ENCODE peak calls at places on chromosomes 4 and X, in eight cellular contexts. N, B, K, J, M, R, S and P are unnamed samples.

GRCh38 chr4:7331682-7332000 is 103.1 kb downstream of the PSAPL1 start:
- DNase-seq in N (no peak), B (no peak), K (no peak), J (no peak), M (no peak), R (no peak), S (no peak), P (no peak)

GRCh38 chr4:52841707-52842456 is 20.2 kb upstream of the RASL11B start:
- DNase-seq in N (peak; percentile 55), B (no peak), K (no peak), J (no peak), M (peak; percentile 76), R (no peak), S (peak; percentile 46), P (peak; percentile 67)

GRCh38 chrX:49912086-49912485 is 10.3 kb upstream of the CLCN5 start:
- DNase-seq in N (no peak), B (no peak), K (no peak), J (no peak), M (no peak), R (no peak), S (no peak), P (no peak)

GRCh38 chr4:111556861-111557260 is 588.4 kb upstream of the FAM241A start:
- DNase-seq in N (no peak), B (no peak), K (no peak), J (no peak), M (no peak), R (no peak), S (no peak), P (no peak)

GRCh38 chr4:142452132-142452855 is 393.8 kb downstream of the INPP4B start:
- DNase-seq in N (no peak), B (no peak), K (no peak), J (no peak), M (peak; percentile 64), R (no peak), S (no peak), P (peak; percentile 53)

GRCh38 chr4:35885081-35885480 is 359.2 kb downstream of the ARAP2 start:
- DNase-seq in N (no peak), B (no peak), K (no peak), J (no peak), M (no peak), R (no peak), S (no peak), P (no peak)

GRCh38 chr4:857461-857860 is 31.5 kb upstream of the CPLX1 start:
- DNase-seq in N (no peak), B (no peak), K (no peak), J (no peak), M (no peak), R (no peak), S (no peak), P (no peak)

GRCh38 chr4:25588211-25588610 is 67.4 kb upstream of the SLC34A2 start:
- DNase-seq in N (no peak), B (no peak), K (no peak), J (no peak), M (no peak), R (no peak), S (no peak), P (no peak)

GRCh38 chrX:13734278-13735172 is at the start of the genes OFD1 and TRAPPC2:
- DNase-seq in N (peak; percentile 95), B (peak; percentile 96), K (peak; percentile 85), J (peak; percentile 60), M (peak; percentile 94), R (peak; percentile 87), S (peak; percentile 89), P (peak; percentile 90)

GRCh38 chr4:156673483-156673882 is 298.1 kb downstream of the PDGFC start:
- DNase-seq in N (no peak), B (no peak), K (no peak), J (no peak), M (peak; percentile 83), R (no peak), S (no peak), P (peak; percentile 77)

GRCh38 chr4:176303938-176304337 is 15.8 kb upstream of the SPCS3 start:
- DNase-seq in N (no peak), B (no peak), K (no peak), J (no peak), M (no peak), R (no peak), S (no peak), P (no peak)

GRCh38 chr4:2891294-2891693 is 47.6 kb downstream of the ADD1 start:
- DNase-seq in N (no peak), B (no peak), K (no peak), J (no peak), M (peak; percentile 65), R (peak; percentile 30), S (no peak), P (peak; percentile 54)

GRCh38 chrX:133516691-133517090 is 101.4 kb upstream of the GPC4 start:
- DNase-seq in N (no peak), B (no peak), K (no peak), J (no peak), M (no peak), R (no peak), S (no peak), P (no peak)

GRCh38 chr4:165627548-165627947 is 245.5 kb upstream of the TLL1 start:
- DNase-seq in N (no peak), B (no peak), K (no peak), J (no peak), M (no peak), R (no peak), S (no peak), P (no peak)

GRCh38 chrX:151402719-151403390 is 5.8 kb downstream of the VMA21 start:
- DNase-seq in N (peak; percentile 17), B (no peak), K (no peak), J (no peak), M (no peak), R (no peak), S (peak; percentile 12), P (no peak)

GRCh38 chrX:129934461-129934860 is 28.5 kb downstream of the UTP14A start:
- DNase-seq in N (peak; percentile 14), B (no peak), K (no peak), J (no peak), M (no peak), R (no peak), S (no peak), P (no peak)

GRCh38 chr4:13706130-13706529 is 78.6 kb upstream of the BOD1L1 start:
- DNase-seq in N (no peak), B (no peak), K (no peak), J (no peak), M (no peak), R (no peak), S (peak; percentile 20), P (no peak)

GRCh38 chr4:47451657-47452056 is 11.8 kb downstream of the COMMD8 start:
- DNase-seq in N (no peak), B (no peak), K (no peak), J (no peak), M (peak; percentile 15), R (no peak), S (no peak), P (no peak)